ENCODE peak calls at places on chromosomes 4 and X, in four cellular contexts. A, E, F and H are unnamed samples.
A peak's percentile ranks its signal among the peaks of the same experiment; 100 is the strongest.

GRCh38 chr4:165865995-165866650 is 6.9 kb upstream of the TLL1 start:
- DNase-seq in A (no peak), E (no peak), F (no peak), H (no peak)

GRCh38 chr4:112766422-112766821 is 129.5 kb downstream of the LARP7 start:
- DNase-seq in A (no peak), E (no peak), F (peak; percentile 40), H (no peak)

GRCh38 chrX:103831803-103832544 is at the start of gene RAB9B:
- DNase-seq in A (peak; percentile 81), E (peak; percentile 19), F (peak; percentile 75), H (no peak)

GRCh38 chr4:182715548-182715947 is 201.6 kb downstream of the DCTD start:
- DNase-seq in A (no peak), E (no peak), F (no peak), H (no peak)

GRCh38 chrX:43467608-43468234 is 188.4 kb upstream of the MAOA start:
- DNase-seq in A (no peak), E (no peak), F (peak; percentile 25), H (no peak)

GRCh38 chr4:77742054-77742453 is 77.1 kb downstream of the CNOT6L start:
- DNase-seq in A (no peak), E (no peak), F (no peak), H (no peak)

GRCh38 chr4:52545099-52546069 is 113.7 kb downstream of the USP46 start:
- DNase-seq in A (peak; percentile 80), E (no peak), F (peak; percentile 85), H (no peak)

GRCh38 chrX:129115935-129116334 is 407.4 kb downstream of the SMARCA1 start:
- DNase-seq in A (no peak), E (no peak), F (no peak), H (no peak)